ENCODE peak calls at places on chromosomes 3 and 15, in six cellular contexts. I, U, P, N, L and W are unnamed samples.
A peak's percentile ranks its signal among the peaks of the same experiment; 100 is the strongest.

GRCh38 chr3:81485444-81485865 is 276.0 kb downstream of the GBE1 start:
- DNase-seq in L (peak; percentile 83), I (no peak), U (no peak), P (no peak), N (peak; percentile 45), W (no peak)

GRCh38 chr3:194711913-194712312 is 26.2 kb downstream of the FAM43A start:
- DNase-seq in N (peak; percentile 93), P (no peak), U (no peak), I (no peak), L (peak; percentile 96), W (no peak)

GRCh38 chr3:153293222-153293621 is 131.2 kb downstream of the RAP2B start:
- DNase-seq in P (no peak), U (no peak), I (no peak), N (no peak), L (peak; percentile 74), W (no peak)

GRCh38 chr15:31372635-31373091 is 46.0 kb downstream of the KLF13 start:
- DNase-seq in I (no peak), L (peak; percentile 93), U (no peak), N (no peak), P (peak; percentile 90), W (peak; percentile 48)

GRCh38 chr3:49872801-49873281 is 3.1 kb upstream of the CAMKV start:
- DNase-seq in I (no peak), N (no peak), L (no peak), P (no peak), U (no peak), W (no peak)

GRCh38 chr3:14725564-14726420 is 50.9 kb downstream of the C3orf20 start:
- DNase-seq in P (peak; percentile 77), I (no peak), L (peak; percentile 97), N (no peak), U (peak; percentile 30), W (no peak)

GRCh38 chr15:92395176-92395521 is 1.5 kb downstream of the ST8SIA2 start:
- DNase-seq in I (no peak), L (no peak), P (no peak), U (no peak), N (no peak), W (no peak)

GRCh38 chr3:100662113-100662823 is 47.0 kb upstream of the TFG start:
- DNase-seq in P (no peak), L (peak; percentile 78), N (no peak), I (no peak), U (no peak), W (no peak)

GRCh38 chr15:31397851-31398661 is 71.4 kb downstream of the KLF13 start:
- DNase-seq in N (no peak), L (no peak), U (no peak), P (no peak), I (no peak), W (no peak)

GRCh38 chr15:60219841-60220240 is 177.9 kb downstream of the ANXA2 start:
- DNase-seq in N (no peak), P (no peak), L (no peak), U (no peak), I (no peak), W (no peak)

GRCh38 chr3:27633224-27633545 is 88.9 kb downstream of the EOMES start:
- DNase-seq in P (no peak), L (peak; percentile 67), I (no peak), U (no peak), N (no peak), W (no peak)

GRCh38 chr3:151404316-151404715 is 19.8 kb upstream of the P2RY12 start:
- DNase-seq in N (peak; percentile 43), L (peak; percentile 41), U (no peak), P (no peak), I (no peak), W (no peak)

GRCh38 chr15:90893175-90894090 is 9.1 kb downstream of the FES start:
- DNase-seq in U (no peak), N (no peak), L (no peak), P (no peak), I (no peak), W (no peak)

GRCh38 chr3:9837701-9838582 is 5.9 kb downstream of the RPUSD3 start:
- DNase-seq in N (no peak), I (no peak), P (no peak), L (peak; percentile 19), U (no peak), W (no peak)

GRCh38 chr3:197428961-197429360 is 126.8 kb downstream of the BDH1 start:
- DNase-seq in N (no peak), I (no peak), P (no peak), U (no peak), L (no peak), W (no peak)

GRCh38 chr3:127525373-127525772 is 65.2 kb downstream of the TPRA1 start:
- DNase-seq in P (no peak), U (no peak), I (no peak), N (no peak), L (peak; percentile 36), W (no peak)

GRCh38 chr3:131895766-131896165 is 139.0 kb downstream of the CPNE4 start:
- DNase-seq in I (no peak), N (no peak), P (no peak), U (no peak), L (no peak), W (no peak)

GRCh38 chr15:48324949-48325348 is 6.3 kb upstream of the DUT start:
- DNase-seq in I (no peak), N (no peak), L (no peak), U (no peak), P (no peak), W (no peak)

GRCh38 chr3:25831578-25831977 is 41.7 kb downstream of the OXSM start:
- DNase-seq in P (no peak), L (peak; percentile 55), U (no peak), I (no peak), N (peak; percentile 28), W (peak; percentile 27)
- TF ChIP-seq CTCF in P (no peak), L (peak; percentile 47), U (no peak), I (no peak), N (peak; percentile 61), W (peak; percentile 27)

DNA sequence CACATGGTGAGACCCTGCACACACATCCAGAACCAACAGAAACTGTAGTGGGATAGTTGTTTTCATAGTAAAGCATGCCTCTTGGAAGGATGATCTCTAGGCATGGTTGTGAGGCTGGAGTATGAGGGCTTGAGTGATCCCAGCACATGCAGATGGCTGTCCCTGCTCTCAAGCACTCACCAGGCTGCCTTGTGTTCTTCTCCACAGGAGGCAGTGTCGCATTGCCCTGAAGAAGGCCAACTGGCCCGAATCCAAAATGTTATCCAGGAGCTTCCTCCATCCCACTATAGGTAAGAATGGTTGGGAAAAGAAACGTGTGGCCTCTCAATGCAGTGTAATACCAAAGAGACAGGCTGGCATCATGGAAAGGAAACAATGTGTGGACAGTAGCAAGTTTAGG is 82.7 kb downstream of the TMEM39A start:
- DNase-seq in U (no peak), N (no peak), P (no peak), I (no peak), L (peak; percentile 15), W (no peak)
- TF ChIP-seq CTCF in U (no peak), N (no peak), P (peak; percentile 14), I (no peak), L (no peak), W (no peak)

DNA sequence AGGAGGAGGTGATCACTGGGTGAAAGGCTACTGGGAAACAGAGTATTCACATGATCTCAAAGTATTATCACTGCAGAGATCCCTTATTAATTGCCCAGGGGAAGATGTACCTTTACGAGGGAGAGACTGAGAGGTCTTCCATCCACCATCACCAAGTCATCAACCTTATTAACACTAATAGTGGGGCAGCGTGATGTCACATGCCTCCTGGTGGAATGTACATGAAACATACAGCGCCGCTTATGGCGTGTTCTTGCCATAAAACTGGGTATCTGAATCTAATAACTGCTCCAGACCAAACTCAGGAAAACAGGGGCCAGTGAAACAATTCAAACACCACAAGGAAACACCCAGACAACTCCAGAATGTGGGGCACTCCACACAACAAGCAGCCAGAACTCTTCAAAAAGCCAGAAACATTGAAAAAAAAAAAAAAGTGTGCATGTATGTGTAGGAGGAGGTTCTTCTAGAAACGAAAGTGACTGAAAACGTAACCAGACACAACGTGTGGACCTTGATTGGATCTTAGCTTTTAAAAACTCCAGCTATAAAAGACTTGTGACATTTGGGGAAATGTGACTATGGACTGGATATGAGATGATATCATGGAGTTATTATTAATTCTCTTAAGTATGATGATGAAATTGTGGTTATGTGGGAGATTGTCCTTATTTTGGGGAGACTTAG is 4.6 kb downstream of the STIMATE start:
- DNase-seq in I (no peak), U (no peak), L (peak; percentile 46), N (no peak), P (no peak), W (no peak)
- TF ChIP-seq CTCF in I (no peak), U (no peak), L (peak; percentile 7), N (peak; percentile 5), P (no peak), W (no peak)

DNA sequence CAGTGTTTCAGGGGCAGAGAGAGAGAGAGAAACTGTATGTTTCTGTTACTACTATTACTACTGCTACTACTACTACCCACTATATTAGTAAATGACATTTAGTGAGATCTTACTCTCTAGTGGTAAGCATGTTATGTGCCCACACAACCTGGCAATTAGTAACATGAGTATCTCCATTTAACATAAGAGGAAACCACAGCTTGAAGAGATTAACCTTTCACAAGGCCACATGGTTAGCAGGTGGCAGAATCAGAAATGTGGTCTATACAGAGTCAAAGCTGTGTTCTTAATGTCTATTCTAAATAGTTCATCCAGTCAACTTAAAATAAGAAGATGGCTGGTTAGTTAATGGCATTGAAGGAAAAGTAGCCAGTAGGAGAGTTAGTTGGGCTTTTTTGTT is 961.6 kb downstream of the MCTP2 start:
- DNase-seq in P (no peak), I (no peak), U (no peak), N (no peak), L (no peak), W (no peak)
- TF ChIP-seq CTCF in P (no peak), I (no peak), U (no peak), N (no peak), L (no peak), W (no peak)